ENCODE peak calls at places on chromosomes 3 and 15, in nine cellular contexts. One of them, this sample, is unnamed.

GRCh38 chr3:168047190-168047795 is 48.4 kb downstream of the GOLIM4 start:
- DNase-seq in T-cell: no peak
- DNase-seq in stimulated activated CD4-positive, alpha-beta T cell treated with anti-CD3 and anti-CD28 coated beads, Interleukin-1b, Interleukin-23, amount 100 ng/mL, for 24 hours: no peak
- DNase-seq in head of caudate nucleus: no peak
- DNase-seq in ACHN: peak
- DNase-seq in endothelial cell: peak
- DNase-seq in adrenal gland: no peak
- DNase-seq in HS-5: peak
- DNase-seq in Kasumi-1: peak
- DNase-seq in this sample: no peak

GRCh38 chr3:72597756-72598195 is 250.5 kb downstream of the SHQ1 start:
- DNase-seq in adrenal gland: no peak
- DNase-seq in ACHN: no peak
- DNase-seq in endothelial cell: no peak
- DNase-seq in HS-5: no peak
- DNase-seq in stimulated activated CD4-positive, alpha-beta T cell treated with anti-CD3 and anti-CD28 coated beads, Interleukin-1b, Interleukin-23, amount 100 ng/mL, for 24 hours: no peak
- DNase-seq in head of caudate nucleus: peak
- DNase-seq in Kasumi-1: no peak
- DNase-seq in T-cell: no peak
- DNase-seq in this sample: no peak

GRCh38 chr3:117553461-117553860 is 843.9 kb downstream of the TUSC7 start:
- DNase-seq in endothelial cell: no peak
- DNase-seq in adrenal gland: no peak
- DNase-seq in ACHN: peak
- DNase-seq in HS-5: peak
- DNase-seq in Kasumi-1: no peak
- DNase-seq in stimulated activated CD4-positive, alpha-beta T cell treated with anti-CD3 and anti-CD28 coated beads, Interleukin-1b, Interleukin-23, amount 100 ng/mL, for 24 hours: no peak
- DNase-seq in head of caudate nucleus: no peak
- DNase-seq in T-cell: no peak
- DNase-seq in this sample: no peak

GRCh38 chr3:188421151-188421821 is 267.3 kb downstream of the LPP start:
- DNase-seq in T-cell: no peak
- DNase-seq in HS-5: peak
- DNase-seq in endothelial cell: no peak
- DNase-seq in adrenal gland: no peak
- DNase-seq in ACHN: peak
- DNase-seq in stimulated activated CD4-positive, alpha-beta T cell treated with anti-CD3 and anti-CD28 coated beads, Interleukin-1b, Interleukin-23, amount 100 ng/mL, for 24 hours: no peak
- DNase-seq in Kasumi-1: no peak
- DNase-seq in head of caudate nucleus: no peak
- DNase-seq in this sample: no peak

GRCh38 chr3:114892880-114893279 is 254.2 kb downstream of the ZBTB20 start:
- DNase-seq in HS-5: no peak
- DNase-seq in stimulated activated CD4-positive, alpha-beta T cell treated with anti-CD3 and anti-CD28 coated beads, Interleukin-1b, Interleukin-23, amount 100 ng/mL, for 24 hours: no peak
- DNase-seq in head of caudate nucleus: no peak
- DNase-seq in adrenal gland: no peak
- DNase-seq in ACHN: no peak
- DNase-seq in endothelial cell: no peak
- DNase-seq in T-cell: no peak
- DNase-seq in Kasumi-1: no peak
- DNase-seq in this sample: no peak

GRCh38 chr3:40476478-40477470 is at the start of gene ZNF619:
- DNase-seq in endothelial cell: peak
- DNase-seq in ACHN: peak
- DNase-seq in HS-5: peak
- DNase-seq in head of caudate nucleus: peak
- DNase-seq in stimulated activated CD4-positive, alpha-beta T cell treated with anti-CD3 and anti-CD28 coated beads, Interleukin-1b, Interleukin-23, amount 100 ng/mL, for 24 hours: peak
- DNase-seq in adrenal gland: peak
- DNase-seq in Kasumi-1: peak
- DNase-seq in T-cell: peak
- DNase-seq in this sample: peak

GRCh38 chr3:69231929-69232437 is 109.6 kb upstream of the LMOD3 start:
- DNase-seq in head of caudate nucleus: no peak
- DNase-seq in stimulated activated CD4-positive, alpha-beta T cell treated with anti-CD3 and anti-CD28 coated beads, Interleukin-1b, Interleukin-23, amount 100 ng/mL, for 24 hours: no peak
- DNase-seq in HS-5: no peak
- DNase-seq in ACHN: peak
- DNase-seq in Kasumi-1: no peak
- DNase-seq in endothelial cell: no peak
- DNase-seq in adrenal gland: no peak
- DNase-seq in T-cell: no peak
- DNase-seq in this sample: no peak

GRCh38 chr3:45781841-45782240 is 14.5 kb downstream of the SLC6A20 start:
- DNase-seq in endothelial cell: no peak
- DNase-seq in ACHN: no peak
- DNase-seq in T-cell: no peak
- DNase-seq in stimulated activated CD4-positive, alpha-beta T cell treated with anti-CD3 and anti-CD28 coated beads, Interleukin-1b, Interleukin-23, amount 100 ng/mL, for 24 hours: no peak
- DNase-seq in HS-5: no peak
- DNase-seq in Kasumi-1: no peak
- DNase-seq in adrenal gland: no peak
- DNase-seq in head of caudate nucleus: peak
- DNase-seq in this sample: peak

GRCh38 chr3:151816091-151816604 is 2.2 kb downstream of the AADAC start:
- DNase-seq in Kasumi-1: no peak
- DNase-seq in endothelial cell: no peak
- DNase-seq in T-cell: no peak
- DNase-seq in HS-5: peak
- DNase-seq in adrenal gland: peak
- DNase-seq in stimulated activated CD4-positive, alpha-beta T cell treated with anti-CD3 and anti-CD28 coated beads, Interleukin-1b, Interleukin-23, amount 100 ng/mL, for 24 hours: no peak
- DNase-seq in head of caudate nucleus: peak
- DNase-seq in ACHN: peak
- DNase-seq in this sample: no peak

GRCh38 chr15:70670680-70671079 is 92.7 kb downstream of the UACA start:
- DNase-seq in head of caudate nucleus: no peak
- DNase-seq in T-cell: no peak
- DNase-seq in endothelial cell: no peak
- DNase-seq in HS-5: no peak
- DNase-seq in adrenal gland: no peak
- DNase-seq in ACHN: peak
- DNase-seq in stimulated activated CD4-positive, alpha-beta T cell treated with anti-CD3 and anti-CD28 coated beads, Interleukin-1b, Interleukin-23, amount 100 ng/mL, for 24 hours: no peak
- DNase-seq in Kasumi-1: peak
- DNase-seq in this sample: no peak

GRCh38 chr3:16066975-16067374 is 107.5 kb upstream of the GALNT15 start:
- DNase-seq in stimulated activated CD4-positive, alpha-beta T cell treated with anti-CD3 and anti-CD28 coated beads, Interleukin-1b, Interleukin-23, amount 100 ng/mL, for 24 hours: no peak
- DNase-seq in Kasumi-1: no peak
- DNase-seq in T-cell: no peak
- DNase-seq in head of caudate nucleus: no peak
- DNase-seq in HS-5: no peak
- DNase-seq in adrenal gland: no peak
- DNase-seq in endothelial cell: no peak
- DNase-seq in ACHN: no peak
- DNase-seq in this sample: no peak

GRCh38 chr3:14156201-14156600 is 22.2 kb downstream of the XPC start:
- DNase-seq in stimulated activated CD4-positive, alpha-beta T cell treated with anti-CD3 and anti-CD28 coated beads, Interleukin-1b, Interleukin-23, amount 100 ng/mL, for 24 hours: no peak
- DNase-seq in endothelial cell: no peak
- DNase-seq in HS-5: no peak
- DNase-seq in Kasumi-1: no peak
- DNase-seq in T-cell: no peak
- DNase-seq in ACHN: no peak
- DNase-seq in adrenal gland: peak
- DNase-seq in head of caudate nucleus: no peak
- DNase-seq in this sample: no peak

GRCh38 chr3:184836090-184836785 is 24.3 kb downstream of the VPS8 start:
- DNase-seq in HS-5: no peak
- DNase-seq in endothelial cell: no peak
- DNase-seq in adrenal gland: no peak
- DNase-seq in Kasumi-1: no peak
- DNase-seq in ACHN: no peak
- DNase-seq in head of caudate nucleus: no peak
- DNase-seq in T-cell: no peak
- DNase-seq in stimulated activated CD4-positive, alpha-beta T cell treated with anti-CD3 and anti-CD28 coated beads, Interleukin-1b, Interleukin-23, amount 100 ng/mL, for 24 hours: no peak
- DNase-seq in this sample: no peak

GRCh38 chr3:190048831-190049541 is 71.7 kb downstream of the P3H2 start:
- DNase-seq in Kasumi-1: no peak
- DNase-seq in stimulated activated CD4-positive, alpha-beta T cell treated with anti-CD3 and anti-CD28 coated beads, Interleukin-1b, Interleukin-23, amount 100 ng/mL, for 24 hours: no peak
- DNase-seq in head of caudate nucleus: no peak
- DNase-seq in HS-5: peak
- DNase-seq in endothelial cell: no peak
- DNase-seq in ACHN: peak
- DNase-seq in adrenal gland: peak
- DNase-seq in T-cell: no peak
- DNase-seq in this sample: no peak

GRCh38 chr3:114393367-114394072 is 99.7 kb downstream of the TIGIT start:
- DNase-seq in head of caudate nucleus: no peak
- DNase-seq in HS-5: no peak
- DNase-seq in adrenal gland: no peak
- DNase-seq in ACHN: no peak
- DNase-seq in stimulated activated CD4-positive, alpha-beta T cell treated with anti-CD3 and anti-CD28 coated beads, Interleukin-1b, Interleukin-23, amount 100 ng/mL, for 24 hours: no peak
- DNase-seq in Kasumi-1: no peak
- DNase-seq in T-cell: no peak
- DNase-seq in endothelial cell: no peak
- DNase-seq in this sample: no peak

This sample was measured in H1.